ENCODE peak calls at places on chromosomes 3 and 15, in four cellular contexts. A is astrocyte of the spinal cord, H is fibroblast of mammary gland, N is esophagus muscularis mucosa. U is an unnamed sample.

GRCh38 chr3:61030469-61031035 is 220.7 kb downstream of the FHIT start:
- DNase-seq in N (no peak), A (peak), H (peak), U (no peak)

GRCh38 chr15:45091161-45091560 is 22.8 kb downstream of the DUOX2 start:
- DNase-seq in N (no peak), H (peak), A (no peak), U (peak)

GRCh38 chr15:88032787-88033186 is 223.8 kb downstream of the NTRK3 start:
- DNase-seq in H (peak), N (no peak), A (no peak), U (no peak)

GRCh38 chr3:51974963-51975856 is at the start of gene ABHD14A:
- DNase-seq in A (peak), H (peak), N (no peak), U (peak)

GRCh38 chr3:54853573-54854404 is 74.1 kb downstream of the LRTM1 start:
- DNase-seq in A (peak), N (peak), H (peak), U (peak)

GRCh38 chr15:58336161-58336560 is 95.6 kb upstream of the LIPC start:
- DNase-seq in H (no peak), N (no peak), A (no peak), U (no peak)

GRCh38 chr3:108403921-108404320 is 106.5 kb downstream of the MYH15 start:
- DNase-seq in N (no peak), H (no peak), A (no peak), U (no peak)

GRCh38 chr15:63079938-63080626 is 37.5 kb downstream of the TPM1 start:
- DNase-seq in A (peak), H (peak), N (no peak), U (no peak)

GRCh38 chr3:52403955-52404354 is 40.9 kb downstream of the SEMA3G start:
- DNase-seq in A (no peak), N (no peak), H (no peak), U (no peak)

GRCh38 chr15:78642341-78642740 is 1.3 kb upstream of the CHRNB4 start:
- DNase-seq in N (no peak), H (no peak), A (no peak), U (no peak)

GRCh38 chr3:69929019-69929418 is 70.5 kb upstream of the SAMMSON start:
- DNase-seq in N (no peak), H (no peak), A (no peak), U (no peak)

GRCh38 chr15:98896802-98897732 is 110.5 kb downstream of the PGPEP1L start:
- DNase-seq in A (peak), H (peak), N (no peak), U (peak)

GRCh38 chr3:194158942-194159439 is 23.0 kb downstream of the HES1 start:
- DNase-seq in H (no peak), N (no peak), A (no peak), U (no peak)

GRCh38 chr15:78937132-78937739 is 7.6 kb downstream of the CTSH start:
- DNase-seq in A (no peak), H (peak), N (no peak), U (peak)

GRCh38 chr15:71111950-71112349 is 3.3 kb upstream of the THSD4 start:
- DNase-seq in H (peak), N (no peak), A (no peak), U (no peak)

GRCh38 chr3:187770224-187770623 is 25.0 kb upstream of the BCL6 start:
- DNase-seq in H (no peak), N (no peak), A (no peak), U (no peak)

GRCh38 chr3:23728651-23729117 is 77.1 kb upstream of the UBE2E1 start:
- DNase-seq in A (no peak), N (no peak), H (no peak), U (no peak)

GRCh38 chr15:45395956-45396355 is 17.6 kb upstream of the GATM start:
- DNase-seq in A (no peak), H (no peak), N (no peak), U (no peak)

GRCh38 chr15:93451265-93451664 is 362.3 kb upstream of the RGMA start:
- DNase-seq in N (no peak), A (no peak), H (no peak), U (no peak)

GRCh38 chr3:156151824-156152428 is 31.5 kb downstream of the KCNAB1 start:
- DNase-seq in A (peak), H (peak), N (peak), U (peak)

GRCh38 chr3:27094721-27095120 is 274.5 kb downstream of the NEK10 start:
- DNase-seq in H (no peak), A (no peak), N (no peak), U (peak)

GRCh38 chr3:152830245-152830644 is 4.7 kb upstream of the P2RY1 start:
- DNase-seq in A (no peak), N (no peak), H (no peak), U (no peak)

GRCh38 chr3:123660276-123660675 is 75.4 kb upstream of the HACD2 start:
- DNase-seq in A (no peak), H (no peak), N (no peak), U (no peak)

GRCh38 chr3:123661973-123662372 is 77.1 kb upstream of the HACD2 start:
- DNase-seq in A (no peak), H (no peak), N (no peak), U (no peak)

GRCh38 chr3:123664771-123665170 is 79.9 kb upstream of the HACD2 start:
- DNase-seq in A (no peak), H (no peak), N (no peak), U (no peak)

GRCh38 chr3:123660900-123661299 is 76.0 kb upstream of the HACD2 start:
- DNase-seq in H (peak), N (peak), A (peak), U (peak)

DNA sequence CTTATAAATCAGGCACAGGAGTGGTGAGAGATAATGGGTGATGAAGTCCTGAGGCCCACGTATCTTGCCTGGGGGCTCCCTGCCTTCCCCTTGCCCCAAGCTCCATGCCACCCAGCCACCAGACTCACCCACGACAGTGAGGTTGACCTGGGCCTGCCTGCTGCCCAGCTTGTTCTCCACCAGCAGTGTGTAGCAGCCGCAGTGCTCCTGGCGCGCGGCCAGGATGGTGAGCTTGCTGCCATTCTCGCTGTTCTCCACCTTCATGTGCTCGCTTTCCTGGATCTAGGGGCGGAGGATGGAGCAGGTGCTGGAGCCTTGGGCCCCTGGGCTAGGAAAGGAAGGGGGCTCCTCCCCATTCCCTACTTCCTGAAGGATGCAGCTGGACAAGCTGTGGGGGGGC is 79.1 kb upstream of the HACD2 start:
- DNase-seq in A (no peak), N (no peak), H (no peak), U (no peak)
- TF ChIP-seq CTCF in A (no peak), N (no peak), H (no peak), U (no peak)

GRCh38 chr3:168424059-168424765 is 328.5 kb upstream of the GOLIM4 start:
- DNase-seq in N (no peak), H (no peak), A (peak), U (peak)
- H3K4me3 ChIP-seq in N (no peak), H (no peak), A (no peak), U (no peak)

GRCh38 chr3:13927295-13927694 is 47.4 kb upstream of the WNT7A start:
- DNase-seq in A (no peak), N (no peak), H (no peak), U (no peak)
- TF ChIP-seq CTCF in A (no peak), N (no peak), H (no peak), U (peak)

GRCh38 chr3:14563946-14564539 is 23.9 kb upstream of the GRIP2 start:
- DNase-seq in N (no peak), H (no peak), A (no peak), U (no peak)
- H3K4me3 ChIP-seq in N (no peak), H (no peak), A (no peak), U (no peak)

U was measured in cardiac fibroblast.